ENCODE peak calls at places on chromosomes 1 and 21, in five cellular contexts. F is ascending aorta, E is MG63, V is esophagus squamous epithelium, Z is NT2/D1. U is an unnamed sample.
A peak's percentile ranks its signal among the peaks of the same experiment; 100 is the strongest.

GRCh38 chr1:174871886-174872285 is 127.9 kb upstream of the CACYBP start:
- DNase-seq in E (no peak), Z (no peak), F (no peak), V (no peak), U (no peak)

GRCh38 chr1:68112835-68113243 is 62.4 kb upstream of the DIRAS3 start:
- DNase-seq in V (no peak), Z (no peak), E (peak; percentile 79), F (no peak), U (no peak)

GRCh38 chr1:181931873-181932272 is 129.6 kb downstream of the ZNF648 start:
- DNase-seq in Z (no peak), V (no peak), F (no peak), E (no peak), U (no peak)

GRCh38 chr1:33634806-33635205 is 162.4 kb downstream of the ZSCAN20 start:
- DNase-seq in V (no peak), F (peak; percentile 61), E (peak; percentile 17), Z (peak; percentile 57), U (peak; percentile 77)

GRCh38 chr1:66267211-66267940 is 266.6 kb upstream of the SGIP1 start:
- DNase-seq in E (no peak), Z (no peak), V (no peak), F (no peak), U (no peak)

GRCh38 chr1:24600551-24600950 is 42.6 kb upstream of the SRRM1 start:
- DNase-seq in V (no peak), F (no peak), Z (no peak), E (no peak), U (no peak)

GRCh38 chr1:38852780-38853179 is 6.8 kb downstream of the RRAGC start:
- DNase-seq in Z (no peak), E (no peak), V (no peak), F (no peak), U (no peak)

GRCh38 chr21:46250146-46250725 is 21.7 kb upstream of the LSS start:
- DNase-seq in Z (no peak), V (no peak), E (no peak), F (no peak), U (no peak)

GRCh38 chr1:169949139-169949538 is 55.4 kb upstream of the SCYL3 start:
- DNase-seq in F (no peak), E (no peak), Z (no peak), V (no peak), U (no peak)

GRCh38 chr1:208044568-208045241 is 133.8 kb upstream of the CD34 start:
- DNase-seq in Z (no peak), E (no peak), V (no peak), F (no peak), U (no peak)

GRCh38 chr1:171485375-171486047 is at the start of gene PRRC2C:
- DNase-seq in F (peak; percentile 99), Z (peak; percentile 99), E (peak; percentile 98), V (peak; percentile 55), U (peak; percentile 98)

GRCh38 chr1:58650141-58650540 is 49.7 kb downstream of the MYSM1 start:
- DNase-seq in F (no peak), V (no peak), E (peak; percentile 11), Z (no peak), U (no peak)

GRCh38 chr1:226104671-226105121 is 42.2 kb downstream of the H3-3A start:
- DNase-seq in V (no peak), F (no peak), Z (no peak), E (peak; percentile 72), U (no peak)

GRCh38 chr1:231324660-231325059 is 13.0 kb downstream of the EXOC8 start:
- DNase-seq in F (no peak), E (no peak), Z (no peak), V (no peak), U (no peak)

GRCh38 chr1:40676516-40676915 is 11.0 kb upstream of the RIMS3 start:
- DNase-seq in V (no peak), F (no peak), E (peak; percentile 22), Z (no peak), U (no peak)

GRCh38 chr1:46576564-46576963 is 25.1 kb upstream of the KNCN start:
- DNase-seq in F (no peak), V (no peak), E (no peak), Z (no peak), U (no peak)

GRCh38 chr1:118143828-118144227 is 41.2 kb downstream of the SPAG17 start:
- DNase-seq in V (no peak), E (peak; percentile 20), Z (no peak), F (no peak), U (no peak)

GRCh38 chr1:45619149-45619921 is 4.5 kb downstream of the CCDC17 start:
- DNase-seq in F (no peak), V (no peak), E (no peak), Z (no peak), U (no peak)

GRCh38 chr1:89695847-89696246 is 62.9 kb downstream of the LRRC8C start:
- DNase-seq in E (no peak), Z (no peak), V (no peak), F (no peak), U (no peak)

GRCh38 chr1:199734186-199734585 is 293.3 kb upstream of the NR5A2 start:
- DNase-seq in F (no peak), Z (no peak), E (no peak), V (no peak), U (no peak)

GRCh38 chr1:92556350-92556749 is 69.6 kb upstream of the GFI1 start:
- DNase-seq in V (no peak), Z (no peak), E (no peak), F (no peak), U (no peak)

GRCh38 chr1:185027252-185027882 is 18.0 kb upstream of the RNF2 start:
- DNase-seq in E (no peak), F (no peak), V (no peak), Z (no peak), U (no peak)

GRCh38 chr1:244302889-244303609 is 148.7 kb downstream of the ADSS2 start:
- DNase-seq in F (no peak), V (no peak), E (no peak), Z (no peak), U (no peak)

GRCh38 chr21:32463367-32463766 is 50.9 kb downstream of the EVA1C start:
- DNase-seq in V (no peak), Z (no peak), E (peak; percentile 40), F (peak; percentile 83), U (no peak)

GRCh38 chr1:197199923-197200467 is 53.5 kb upstream of the ASPM start:
- DNase-seq in V (no peak), E (no peak), F (no peak), Z (no peak), U (no peak)

GRCh38 chr1:31531177-31532000 is 44.9 kb upstream of the TINAGL1 start:
- DNase-seq in E (peak; percentile 79), F (no peak), V (no peak), Z (no peak), U (no peak)

GRCh38 chr21:45865106-45865835 is 116.3 kb upstream of the COL6A1 start:
- DNase-seq in V (no peak), F (peak; percentile 50), E (peak; percentile 51), Z (no peak), U (no peak)

GRCh38 chr21:30600787-30601186 is at the start of gene KRTAP22-1:
- DNase-seq in Z (no peak), E (no peak), F (no peak), V (no peak), U (no peak)

GRCh38 chr21:30598802-30599201 is at the start of gene KRTAP6-2:
- DNase-seq in Z (no peak), V (no peak), F (no peak), E (no peak), U (no peak)
- H3K9me3 ChIP-seq in Z (no peaks in the 10 kb centered on the region), V (no peaks in the 10 kb centered on the region), F (no peaks in the 10 kb centered on the region), E (no peaks in the 10 kb centered on the region), U (no peaks in the 10 kb centered on the region)

DNA sequence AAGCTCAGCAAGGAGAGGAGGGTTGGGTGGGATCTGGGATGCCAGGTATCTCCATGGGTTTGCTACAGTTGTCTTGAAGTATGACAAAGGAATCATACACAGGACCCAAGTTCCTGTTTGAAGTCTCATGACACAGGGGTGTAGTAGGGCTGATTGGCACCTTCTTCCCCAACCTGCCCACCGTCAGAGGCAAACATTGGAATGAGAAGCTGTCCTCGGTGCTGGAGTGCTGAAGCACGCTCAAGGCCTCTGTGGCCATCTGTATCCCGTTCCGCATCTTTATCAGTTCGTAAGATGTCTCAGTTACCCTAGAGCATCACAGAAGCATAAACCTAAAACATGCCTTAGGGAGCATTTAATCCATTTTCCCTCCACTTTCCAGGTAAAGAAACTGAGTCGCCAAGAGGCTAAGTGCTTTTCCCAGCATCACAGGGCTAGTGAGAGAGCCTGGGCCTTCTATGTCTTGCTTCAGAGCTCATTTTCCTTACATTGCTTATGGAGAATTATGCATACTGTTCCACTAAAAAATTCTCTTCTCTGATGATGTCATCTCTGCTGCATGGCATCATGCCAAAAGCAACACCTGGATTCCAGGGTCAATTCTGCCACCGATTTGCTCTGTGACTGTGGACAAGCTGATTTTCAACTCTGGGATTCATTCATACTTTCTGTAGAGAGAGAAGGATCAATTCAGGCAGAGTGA is 34.2 kb downstream of the VWA5B1 start:
- DNase-seq in Z (no peak), F (no peak), V (no peak), E (no peak), U (no peak)
- H3K9me3 ChIP-seq in Z (no peaks in the 10 kb centered on the region), F (no peaks in the 10 kb centered on the region), V (no peaks in the 10 kb centered on the region), E (no peaks in the 10 kb centered on the region), U (no peaks in the 10 kb centered on the region)

GRCh38 chr1:81129366-81129765 is 671.4 kb upstream of the ADGRL2 start:
- DNase-seq in V (no peak), E (no peak), F (no peak), Z (no peak), U (no peak)
- H3K9me3 ChIP-seq in V (no peaks in the 10 kb centered on the region), E (no peaks in the 10 kb centered on the region), F (no peaks in the 10 kb centered on the region), Z (no peaks in the 10 kb centered on the region), U (no peaks in the 10 kb centered on the region)

DNA sequence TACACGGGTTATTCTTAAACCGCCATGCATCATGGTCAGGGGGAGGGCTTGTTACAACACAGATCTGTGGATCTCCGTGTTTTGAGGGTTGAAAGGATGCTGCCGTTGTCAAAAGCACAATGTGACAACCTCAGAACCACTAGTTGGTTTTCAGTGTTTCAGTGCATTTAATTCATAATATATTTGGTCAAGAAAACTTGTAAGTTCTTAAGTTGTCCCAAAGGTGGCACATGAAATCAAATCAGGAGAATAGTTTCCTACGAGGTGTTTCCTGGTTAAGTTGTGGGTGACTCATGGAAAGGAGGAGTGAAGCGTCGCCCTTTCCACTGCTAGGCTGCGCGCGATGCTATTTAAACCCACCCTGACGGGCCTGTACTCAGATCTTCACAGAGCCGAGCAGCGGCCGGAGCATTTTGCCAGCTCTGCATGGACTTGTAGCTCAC is 1531.5 kb upstream of the TPTE start:
- DNase-seq in F (peak; percentile 51), V (no peak), E (peak; percentile 85), Z (no peak), U (no peak)
- H3K9me3 ChIP-seq in F (no peaks in the 10 kb centered on the region), V (peaks cover 45% of the 10 kb centered on the region), E (peaks cover 2% of the 10 kb centered on the region), Z (peaks cover 4% of the 10 kb centered on the region), U (peaks cover 29% of the 10 kb centered on the region)

DNA sequence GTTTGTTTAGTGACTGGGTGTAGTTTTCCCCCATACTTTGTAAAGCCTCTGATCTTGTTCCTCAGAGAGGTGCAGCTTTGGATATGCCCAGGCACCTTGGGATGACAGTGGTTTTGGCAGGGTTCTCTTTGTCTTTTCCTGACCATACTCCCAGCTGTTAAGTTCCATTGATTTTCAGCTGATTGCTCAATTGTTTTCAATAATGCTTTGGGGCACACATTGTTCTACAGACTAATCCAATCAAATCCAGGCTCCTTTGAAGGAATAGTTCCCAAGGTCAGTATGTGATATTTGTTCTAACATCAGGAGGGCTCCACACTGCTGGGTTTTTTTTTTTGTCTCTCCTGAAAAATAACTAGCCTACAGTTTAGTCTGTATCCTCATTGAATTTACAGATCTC is 24.8 kb downstream of the PPP2R5A start:
- DNase-seq in E (no peak), F (no peak), V (no peak), Z (peak; percentile 32), U (peak; percentile 52)
- H3K9me3 ChIP-seq in E (peaks cover 4% of the 10 kb centered on the region), F (no peaks in the 10 kb centered on the region), V (no peaks in the 10 kb centered on the region), Z (peaks cover 6% of the 10 kb centered on the region), U (no peaks in the 10 kb centered on the region)

U was measured in neural progenitor cell.